ENCODE peak calls at places on chromosomes 4 and X, in six cellular contexts. One of them, this sample, is unnamed.

GRCh38 chr4:91488946-91489345 is 814.8 kb upstream of the GRID2 start:
- DNase-seq in HepG2: no peak
- DNase-seq in HEK293T: no peak
- DNase-seq in IMR-90: no peak
- DNase-seq in K562: no peak
- DNase-seq in GM12878: no peak
- DNase-seq in this sample: no peak

GRCh38 chr4:182022899-182023298 is 220.3 kb upstream of the TENM3 start:
- DNase-seq in HepG2: no peak
- DNase-seq in HEK293T: no peak
- DNase-seq in IMR-90: peak
- DNase-seq in K562: no peak
- DNase-seq in GM12878: no peak
- DNase-seq in this sample: no peak

GRCh38 chr4:64014647-64015046 is 394.6 kb downstream of the TECRL start:
- DNase-seq in HepG2: no peak
- DNase-seq in HEK293T: no peak
- DNase-seq in IMR-90: no peak
- DNase-seq in K562: no peak
- DNase-seq in GM12878: no peak
- DNase-seq in this sample: no peak

GRCh38 chrX:43121637-43122036 is 343.7 kb upstream of the PPP1R2C start:
- DNase-seq in HepG2: no peak
- DNase-seq in HEK293T: no peak
- DNase-seq in IMR-90: no peak
- DNase-seq in K562: no peak
- DNase-seq in GM12878: no peak
- DNase-seq in this sample: no peak

GRCh38 chr4:2432991-2433530 is 14.3 kb downstream of the CFAP99 start:
- DNase-seq in HepG2: no peak
- DNase-seq in HEK293T: no peak
- DNase-seq in IMR-90: peak
- DNase-seq in K562: peak
- DNase-seq in GM12878: no peak
- DNase-seq in this sample: no peak

GRCh38 chr4:115113382-115114106 is at the start of gene NDST4:
- DNase-seq in HepG2: no peak
- DNase-seq in HEK293T: peak
- DNase-seq in IMR-90: no peak
- DNase-seq in K562: no peak
- DNase-seq in GM12878: no peak
- DNase-seq in this sample: peak

GRCh38 chr4:51909236-51909703 is 66.3 kb downstream of the DCUN1D4 start:
- DNase-seq in HepG2: peak
- DNase-seq in HEK293T: no peak
- DNase-seq in IMR-90: no peak
- DNase-seq in K562: no peak
- DNase-seq in GM12878: no peak
- DNase-seq in this sample: no peak

GRCh38 chr4:119286377-119287002 is 35.4 kb downstream of the FABP2 start:
- DNase-seq in HepG2: peak
- DNase-seq in HEK293T: no peak
- DNase-seq in IMR-90: peak
- DNase-seq in K562: no peak
- DNase-seq in GM12878: no peak
- DNase-seq in this sample: no peak

GRCh38 chr4:73593631-73594241 is 26.5 kb downstream of the RASSF6 start:
- DNase-seq in HepG2: peak
- DNase-seq in HEK293T: no peak
- DNase-seq in IMR-90: peak
- DNase-seq in K562: no peak
- DNase-seq in GM12878: no peak
- DNase-seq in this sample: peak

GRCh38 chrX:109714340-109714958 is 18.6 kb downstream of the ACSL4 start:
- DNase-seq in HepG2: no peak
- DNase-seq in HEK293T: no peak
- DNase-seq in IMR-90: peak
- DNase-seq in K562: no peak
- DNase-seq in GM12878: no peak
- DNase-seq in this sample: no peak

GRCh38 chrX:10900585-10901289 is 210.4 kb upstream of the HCCS start:
- DNase-seq in HepG2: peak
- DNase-seq in HEK293T: no peak
- DNase-seq in IMR-90: peak
- DNase-seq in K562: no peak
- DNase-seq in GM12878: no peak
- DNase-seq in this sample: peak

GRCh38 chr4:28947374-28947773 is 1772.8 kb upstream of the PCDH7 start:
- DNase-seq in HepG2: no peak
- DNase-seq in HEK293T: no peak
- DNase-seq in IMR-90: no peak
- DNase-seq in K562: no peak
- DNase-seq in GM12878: no peak
- DNase-seq in this sample: no peak

GRCh38 chrX:12447448-12448154 is 309.3 kb downstream of the FRMPD4 start:
- DNase-seq in HepG2: no peak
- DNase-seq in HEK293T: no peak
- DNase-seq in IMR-90: peak
- DNase-seq in K562: no peak
- DNase-seq in GM12878: no peak
- DNase-seq in this sample: peak

DNA sequence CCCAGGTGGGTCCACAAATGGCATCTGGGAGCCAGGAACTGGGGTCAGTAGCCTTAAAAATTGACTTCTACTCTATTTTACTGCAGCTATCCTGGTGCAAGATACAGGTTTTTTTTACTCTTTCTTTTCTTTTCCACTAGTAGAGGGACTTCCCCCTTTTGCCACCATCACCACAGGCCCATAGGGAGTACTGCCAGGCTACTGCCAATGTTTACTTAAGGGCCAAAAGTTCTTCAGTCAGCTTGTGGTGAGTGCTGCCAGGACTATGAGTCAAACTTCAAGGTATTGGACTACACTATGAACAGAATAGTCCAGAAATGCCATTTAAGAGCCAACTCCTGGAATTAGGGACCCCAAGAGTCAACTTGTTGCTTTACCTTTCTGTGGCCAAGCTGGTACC is 94.7 kb downstream of the EDA2R start:
- DNase-seq in HepG2: no peak
- DNase-seq in HEK293T: no peak
- DNase-seq in IMR-90: no peak
- DNase-seq in K562: no peak
- DNase-seq in GM12878: no peak
- DNase-seq in this sample: no peak
- TF ChIP-seq BHLHE40 in HepG2: no peak
- TF ChIP-seq BHLHE40 in HEK293T: no peak
- TF ChIP-seq BHLHE40 in IMR-90: no peak
- TF ChIP-seq BHLHE40 in K562: no peak
- TF ChIP-seq BHLHE40 in GM12878: no peak
- TF ChIP-seq BHLHE40 in this sample: no peak

GRCh38 chr4:11698846-11699590 is 270.3 kb upstream of the HS3ST1 start:
- DNase-seq in HepG2: no peak
- DNase-seq in HEK293T: no peak
- DNase-seq in IMR-90: peak
- DNase-seq in K562: no peak
- DNase-seq in GM12878: no peak
- DNase-seq in this sample: peak
- TF ChIP-seq BHLHE40 in HepG2: no peak
- TF ChIP-seq BHLHE40 in HEK293T: no peak
- TF ChIP-seq BHLHE40 in IMR-90: no peak
- TF ChIP-seq BHLHE40 in K562: no peak
- TF ChIP-seq BHLHE40 in GM12878: no peak
- TF ChIP-seq BHLHE40 in this sample: no peak

DNA sequence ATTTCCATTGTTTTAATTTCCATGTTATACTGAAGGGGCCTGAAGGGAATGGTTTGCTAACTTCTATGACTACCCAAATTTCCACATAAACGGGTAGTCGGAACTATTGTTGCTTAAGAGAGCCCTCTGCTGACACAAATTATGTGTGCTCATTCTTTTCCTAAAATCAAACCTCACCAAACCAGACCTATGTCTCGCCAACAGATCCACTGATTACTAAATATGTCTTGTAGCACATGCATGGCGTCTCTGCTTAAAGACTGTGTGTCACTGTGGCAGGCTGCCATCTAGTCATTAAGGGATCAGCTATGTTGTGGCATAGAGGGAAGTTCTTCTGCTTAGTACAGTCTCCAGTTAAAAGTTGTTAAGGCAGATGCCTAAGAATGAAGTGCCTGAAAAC is 25.1 kb downstream of the PIR start:
- DNase-seq in HepG2: no peak
- DNase-seq in HEK293T: peak
- DNase-seq in IMR-90: peak
- DNase-seq in K562: peak
- DNase-seq in GM12878: no peak
- DNase-seq in this sample: no peak
- TF ChIP-seq BHLHE40 in HepG2: no peak
- TF ChIP-seq BHLHE40 in HEK293T: no peak
- TF ChIP-seq BHLHE40 in IMR-90: no peak
- TF ChIP-seq BHLHE40 in K562: no peak
- TF ChIP-seq BHLHE40 in GM12878: no peak
- TF ChIP-seq BHLHE40 in this sample: no peak

DNA sequence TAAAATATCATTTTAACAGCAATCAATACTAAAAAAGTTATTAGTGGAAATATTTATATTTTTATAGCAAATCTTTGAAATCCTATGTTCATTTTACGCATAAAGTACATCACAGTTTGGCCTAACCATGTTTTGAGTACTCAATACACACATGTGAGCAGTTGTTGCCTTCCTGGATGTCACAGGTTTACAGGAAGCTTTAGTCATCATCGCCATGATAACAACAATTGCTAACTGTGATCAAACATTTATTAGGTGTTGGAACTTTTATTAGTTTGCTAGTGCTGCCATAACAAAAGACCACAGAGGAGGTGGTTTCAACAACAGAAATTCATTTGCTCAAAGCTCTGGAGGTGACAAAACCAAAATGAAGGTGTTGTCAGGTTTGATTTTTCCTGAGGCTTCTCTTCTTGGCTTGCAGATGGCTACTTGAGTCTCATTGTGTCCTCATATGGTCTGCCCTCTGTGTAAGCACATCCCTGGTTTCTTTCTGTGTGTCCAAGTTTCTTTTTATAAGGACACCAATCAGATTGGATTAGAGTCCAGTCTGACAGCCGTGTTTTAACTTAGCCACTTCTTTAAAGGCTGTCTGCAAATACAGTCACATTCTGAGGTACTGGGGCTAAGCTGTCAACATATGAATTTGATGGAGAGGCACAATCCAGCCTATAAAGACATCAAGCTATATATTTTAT is 43.1 kb upstream of the BOD1L1 start:
- DNase-seq in HepG2: no peak
- DNase-seq in HEK293T: no peak
- DNase-seq in IMR-90: no peak
- DNase-seq in K562: no peak
- DNase-seq in GM12878: no peak
- DNase-seq in this sample: no peak
- TF ChIP-seq BHLHE40 in HepG2: no peak
- TF ChIP-seq BHLHE40 in HEK293T: no peak
- TF ChIP-seq BHLHE40 in IMR-90: no peak
- TF ChIP-seq BHLHE40 in K562: no peak
- TF ChIP-seq BHLHE40 in GM12878: no peak
- TF ChIP-seq BHLHE40 in this sample: no peak